ENCODE peak calls at places on chromosomes 4 and X, in seven cellular contexts. G is heart left ventricle, H is retinal pigment epithelial cell, U is Panc1, X is NCI-H774, T is GM06990, L is BJ. C is an unnamed sample.

GRCh38 chr4:52709155-52709554 is 42.1 kb downstream of the ERVMER34-1 start:
- DNase-seq in X (no peak), T (no peak), U (no peak), H (no peak), G (no peak), L (no peak), C (no peak)

GRCh38 chr4:54586343-54586953 is 71.3 kb upstream of the KIT start:
- DNase-seq in X (peak; percentile 59), G (no peak), H (peak; percentile 84), T (no peak), U (no peak), L (peak; percentile 77), C (no peak)

GRCh38 chr4:110480741-110481271 is 4.9 kb downstream of the ENPEP start:
- DNase-seq in X (no peak), H (no peak), T (no peak), U (no peak), G (no peak), L (no peak), C (no peak)

GRCh38 chrX:128436397-128437103 is 384.3 kb upstream of the ACTRT1 start:
- DNase-seq in H (no peak), U (no peak), G (no peak), X (peak; percentile 24), T (no peak), L (no peak), C (no peak)

GRCh38 chr4:6464842-6465588 is 7.4 kb downstream of the PPP2R2C start:
- DNase-seq in H (no peak), G (no peak), U (no peak), T (no peak), X (no peak), L (no peak), C (no peak)

GRCh38 chr4:33883111-33883510 is 2361.2 kb downstream of the ARAP2 start:
- DNase-seq in U (no peak), G (no peak), T (no peak), X (no peak), H (no peak), L (no peak), C (no peak)

GRCh38 chrX:129726307-129727111 is 12.3 kb upstream of the XPNPEP2 start:
- DNase-seq in G (peak; percentile 65), L (no peak), X (peak; percentile 32), U (peak; percentile 63), T (no peak), H (peak; percentile 7), C (peak; percentile 12)

GRCh38 chr4:26326791-26327190 is 6.0 kb downstream of the RBPJ start:
- DNase-seq in L (peak; percentile 80), H (peak; percentile 20), U (no peak), G (no peak), T (no peak), X (no peak), C (no peak)

GRCh38 chrX:5746231-5746630 is 482.4 kb downstream of the NLGN4X start:
- DNase-seq in L (no peak), U (no peak), T (no peak), G (no peak), X (no peak), H (no peak), C (no peak)

GRCh38 chr4:89994176-89994873 is 99.7 kb downstream of the MMRN1 start:
- DNase-seq in G (no peak), T (no peak), U (no peak), H (no peak), X (no peak), L (no peak), C (no peak)

GRCh38 chr4:137531951-137532868 is at the start of gene PCDH18:
- DNase-seq in G (peak; percentile 87), X (peak; percentile 16), U (no peak), H (peak; percentile 79), T (no peak), L (peak; percentile 87), C (peak; percentile 57)

GRCh38 chr4:37780444-37781133 is 45.9 kb upstream of the PGM2 start:
- DNase-seq in U (no peak), H (no peak), G (no peak), X (no peak), T (no peak), L (no peak), C (no peak)

GRCh38 chrX:134801267-134801666 is 143.0 kb upstream of the PLAC1 start:
- DNase-seq in U (no peak), G (no peak), L (no peak), H (no peak), X (no peak), T (no peak), C (no peak)

GRCh38 chr4:140012688-140013087 is 141.3 kb downstream of the MAML3 start:
- DNase-seq in H (peak; percentile 47), T (no peak), X (peak; percentile 57), G (peak; percentile 40), U (peak; percentile 82), L (peak; percentile 9), C (peak; percentile 37)

GRCh38 chrX:126770179-126770578 is 49.4 kb upstream of the PRR32 start:
- DNase-seq in G (no peak), U (peak; percentile 8), T (no peak), L (no peak), H (no peak), X (peak; percentile 18), C (peak; percentile 12)

GRCh38 chr4:27000820-27001219 is 140.2 kb downstream of the STIM2 start:
- DNase-seq in H (no peak), U (no peak), L (no peak), T (no peak), X (no peak), G (no peak), C (no peak)

GRCh38 chrX:69309074-69309792 is 144.0 kb upstream of the PJA1 start:
- DNase-seq in T (no peak), H (no peak), X (no peak), L (no peak), G (no peak), U (no peak), C (no peak)

GRCh38 chrX:63275127-63275526 is 76.0 kb downstream of the SPIN4 start:
- DNase-seq in L (no peak), T (no peak), G (no peak), X (no peak), H (no peak), U (peak; percentile 27), C (no peak)

GRCh38 chr4:119690871-119691270 is 62.3 kb upstream of the PDE5A start:
- DNase-seq in G (no peak), T (no peak), L (no peak), H (no peak), X (no peak), U (no peak), C (no peak)

GRCh38 chr4:8323947-8324555 is 54.5 kb downstream of the HTRA3 start:
- DNase-seq in T (no peak), U (no peak), X (no peak), L (no peak), H (no peak), G (peak; percentile 17), C (no peak)

GRCh38 chrX:9942086-9942485 is 25.1 kb upstream of the CLDN34 start:
- DNase-seq in H (no peak), U (no peak), T (peak; percentile 80), X (no peak), G (no peak), L (no peak), C (no peak)

GRCh38 chr4:36374836-36375511 is 93.6 kb downstream of the DTHD1 start:
- DNase-seq in U (no peak), X (no peak), L (no peak), H (no peak), T (no peak), G (no peak), C (no peak)

GRCh38 chrX:140440891-140441290 is 64.0 kb downstream of the SOX3 start:
- DNase-seq in X (no peak), T (no peak), L (no peak), H (no peak), G (no peak), U (no peak), C (no peak)

C was measured in hippocampal formation.